ENCODE peak calls at places on chromosome 14, in four cellular contexts. U is fibroblast of mammary gland; C is fibroblast of the aortic adventitia; W is CD4-positive, alpha-beta T cell. J is an unnamed sample.

GRCh38 chr14:61358812-61359211 is 37.4 kb downstream of the PRKCH start:
- DNase-seq in U (no peak), C (no peak), W (no peak), J (no peak)

GRCh38 chr14:55661029-55661428 is 81.0 kb downstream of the KTN1 start:
- DNase-seq in U (no peak), C (no peak), W (no peak), J (no peak)

GRCh38 chr14:84708865-84709264 is 821.1 kb upstream of the FLRT2 start:
- DNase-seq in U (no peak), C (no peak), W (no peak), J (no peak)

GRCh38 chr14:76106188-76106587 is 45.5 kb upstream of the GPATCH2L start:
- DNase-seq in U (no peak), C (no peak), W (no peak), J (no peak)

GRCh38 chr14:37903561-37904191 is 304.0 kb upstream of the SSTR1 start:
- DNase-seq in U (peak), C (peak), W (no peak), J (peak)

GRCh38 chr14:99312106-99312505 is 40.1 kb upstream of the BCL11B start:
- DNase-seq in U (no peak), C (no peak), W (no peak), J (no peak)

GRCh38 chr14:35384386-35385041 is 20.0 kb downstream of the NFKBIA start:
- DNase-seq in U (peak), C (peak), W (no peak), J (no peak)

GRCh38 chr14:88437659-88438058 is 52.2 kb downstream of the SPATA7 start:
- DNase-seq in U (peak), C (no peak), W (no peak), J (no peak)

GRCh38 chr14:48325486-48325885 is 650.1 kb upstream of the MDGA2 start:
- DNase-seq in U (no peak), C (no peak), W (no peak), J (no peak)

GRCh38 chr14:99393059-99393655 is 87.5 kb downstream of the SETD3 start:
- DNase-seq in U (peak), C (peak), W (no peak), J (peak)

GRCh38 chr14:91118511-91119068 is 4.7 kb downstream of the DGLUCY start:
- DNase-seq in U (no peak), C (no peak), W (no peak), J (no peak)

GRCh38 chr14:43687866-43688265 is 819.2 kb downstream of the FSCB start:
- DNase-seq in U (peak), C (peak), W (no peak), J (no peak)

GRCh38 chr14:60565211-60565610 is 56.3 kb downstream of the SIX6 start:
- DNase-seq in U (peak), C (peak), W (no peak), J (no peak)

GRCh38 chr14:76695263-76695920 is 65.9 kb upstream of the VASH1 start:
- DNase-seq in U (no peak), C (no peak), W (no peak), J (no peak)

GRCh38 chr14:45253754-45254300 is 825 bp upstream of the MIS18BP1 start:
- DNase-seq in U (peak), C (no peak), W (no peak), J (no peak)

GRCh38 chr14:49306152-49306751 is 279.9 kb downstream of the RPS29 start:
- DNase-seq in U (peak), C (peak), W (no peak), J (no peak)

GRCh38 chr14:23095196-23096108 is at the start of gene C14orf119:
- DNase-seq in U (peak), C (peak), W (peak), J (no peak)

GRCh38 chr14:104977681-104978647 is at the start of gene AHNAK2:
- DNase-seq in U (peak), C (peak), W (no peak), J (peak)

GRCh38 chr14:35161231-35161630 is 38.9 kb downstream of the PRORP start:
- DNase-seq in U (no peak), C (no peak), W (no peak), J (no peak)

GRCh38 chr14:22427771-22428228 is 161.2 kb downstream of the DAD1 start:
- DNase-seq in U (peak), C (peak), W (no peak), J (peak)

GRCh38 chr14:99079061-99079727 is 192.8 kb downstream of the BCL11B start:
- DNase-seq in U (no peak), C (no peak), W (no peak), J (no peak)

GRCh38 chr14:90815817-90816662 is at the start of gene TTC7B:
- DNase-seq in U (no peak), C (peak), W (no peak), J (peak)

GRCh38 chr14:89915114-89915878 is 39.2 kb downstream of the EFCAB11 start:
- DNase-seq in U (peak), C (peak), W (peak), J (peak)

GRCh38 chr14:31320216-31320615 is 100.1 kb downstream of the HEATR5A start:
- DNase-seq in U (no peak), C (no peak), W (no peak), J (no peak)

GRCh38 chr14:68683326-68683725 is 109.5 kb downstream of the ZFP36L1 start:
- DNase-seq in U (peak), C (peak), W (no peak), J (no peak)

GRCh38 chr14:24513009-24513408 is 4.9 kb upstream of the CMA1 start:
- DNase-seq in U (no peak), C (peak), W (no peak), J (peak)

GRCh38 chr14:25836647-25837046 is 761.2 kb downstream of the NOVA1 start:
- DNase-seq in U (no peak), C (no peak), W (no peak), J (no peak)

GRCh38 chr14:96698846-96699543 is 98.2 kb upstream of the VRK1 start:
- DNase-seq in U (no peak), C (no peak), W (no peak), J (no peak)

GRCh38 chr14:84857571-84857970 is 672.4 kb upstream of the FLRT2 start:
- DNase-seq in U (no peak), C (no peak), W (no peak), J (no peak)

GRCh38 chr14:24411468-24412454 is 13.0 kb downstream of the NYNRIN start:
- DNase-seq in U (peak), C (peak), W (no peak), J (no peak)

GRCh38 chr14:98754343-98755025 is 517.5 kb downstream of the BCL11B start:
- DNase-seq in U (peak), C (no peak), W (no peak), J (no peak)

GRCh38 chr14:64508215-64508776 is 3.7 kb downstream of the ZBTB1 start:
- DNase-seq in U (no peak), C (no peak), W (no peak), J (no peak)

GRCh38 chr14:22824711-22825359 is 4.9 kb upstream of the MRPL52 start:
- DNase-seq in U (peak), C (peak), W (no peak), J (no peak)

GRCh38 chr14:89489796-89490506 is 72.9 kb upstream of the FOXN3 start:
- DNase-seq in U (no peak), C (peak), W (no peak), J (no peak)

GRCh38 chr14:38255673-38256357 is at the start of gene CLEC14A:
- DNase-seq in U (no peak), C (no peak), W (no peak), J (peak)

GRCh38 chr14:78075610-78076277 is 94.4 kb upstream of the NRXN3 start:
- DNase-seq in U (no peak), C (no peak), W (no peak), J (no peak)

GRCh38 chr14:43894534-43894933 is 612.5 kb downstream of the FSCB start:
- DNase-seq in U (peak), C (no peak), W (no peak), J (no peak)

GRCh38 chr14:92314182-92314581 is 8.8 kb upstream of the SLC24A4 start:
- DNase-seq in U (peak), C (no peak), W (no peak), J (no peak)

GRCh38 chr14:92316937-92317336 is 6.0 kb upstream of the SLC24A4 start:
- DNase-seq in U (no peak), C (no peak), W (no peak), J (no peak)

GRCh38 chr14:92316116-92316515 is 6.8 kb upstream of the SLC24A4 start:
- DNase-seq in U (no peak), C (no peak), W (no peak), J (no peak)

GRCh38 chr14:92317511-92317910 is 5.5 kb upstream of the SLC24A4 start:
- DNase-seq in U (peak), C (peak), W (no peak), J (no peak)

GRCh38 chr14:92315050-92315785 is 7.7 kb upstream of the SLC24A4 start:
- DNase-seq in U (no peak), C (no peak), W (no peak), J (no peak)
- TF ChIP-seq CTCF in U (no peak), C (no peak), W (no peak), J (no peak)

GRCh38 chr14:101185081-101185835 is 281.7 kb upstream of the RTL1 start:
- DNase-seq in U (no peak), C (no peak), W (no peak), J (no peak)

GRCh38 chr14:101184104-101184455 is 280.6 kb upstream of the RTL1 start:
- DNase-seq in U (no peak), C (no peak), W (no peak), J (no peak)

GRCh38 chr14:101182476-101182875 is 279.0 kb upstream of the RTL1 start:
- DNase-seq in U (no peak), C (no peak), W (no peak), J (no peak)

GRCh38 chr14:101184562-101184961 is 281.0 kb upstream of the RTL1 start:
- DNase-seq in U (no peak), C (no peak), W (no peak), J (no peak)

DNA sequence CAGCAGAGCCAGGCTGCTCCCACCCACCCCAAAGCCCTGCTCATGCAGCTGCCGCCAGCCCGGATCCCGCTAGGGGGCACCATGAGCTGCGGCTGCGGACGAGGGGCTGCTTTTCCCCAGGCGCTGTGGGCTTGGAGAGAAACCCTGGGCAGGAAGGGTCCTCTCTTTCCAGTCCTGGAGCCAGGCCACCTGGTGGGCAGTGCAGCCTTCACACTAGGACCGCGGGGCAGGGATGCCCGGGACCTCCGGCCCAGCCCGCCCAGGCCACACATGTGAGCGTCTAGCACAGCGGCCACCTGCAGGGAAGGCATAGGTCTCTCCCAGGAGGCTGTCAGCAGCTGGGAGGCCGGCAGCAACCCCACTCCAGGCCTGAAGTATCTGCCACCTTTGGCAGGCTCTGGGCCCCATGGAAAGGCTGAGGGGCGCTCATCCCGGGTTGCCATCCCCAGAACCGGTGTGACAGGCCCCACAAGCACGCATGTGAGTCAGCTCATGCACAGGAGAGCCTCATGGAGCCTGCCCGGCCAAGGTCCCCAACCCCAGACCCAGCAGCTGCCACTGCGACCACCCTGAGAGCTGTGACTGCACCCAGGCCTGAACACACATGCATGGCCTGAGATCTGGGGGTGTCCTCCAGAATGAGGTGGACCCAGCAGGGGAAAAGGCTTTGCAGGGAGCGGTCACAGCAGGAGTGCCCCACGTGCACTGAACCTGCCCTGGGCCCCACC is 280.0 kb upstream of the RTL1 start:
- DNase-seq in U (no peak), C (no peak), W (no peak), J (peak)
- TF ChIP-seq CTCF in U (no peak), C (no peak), W (no peak), J (peak)

DNA sequence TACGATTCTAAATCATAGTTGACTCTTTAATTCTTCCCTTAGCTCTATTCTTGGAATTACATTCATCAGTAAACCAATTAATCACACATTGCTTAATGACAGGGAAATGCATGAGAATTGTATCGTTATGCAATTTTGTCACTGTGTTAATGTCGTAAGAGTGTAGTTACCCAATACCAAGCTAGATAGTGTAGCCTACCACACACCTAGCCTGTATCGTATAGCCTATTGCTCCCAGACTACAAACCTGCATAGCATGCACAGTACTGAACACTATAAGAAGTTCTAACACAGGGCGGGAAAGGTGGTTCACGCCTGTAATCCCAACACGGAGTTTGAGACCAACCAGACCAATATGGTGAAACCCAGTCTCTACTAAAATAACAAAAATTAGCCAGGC is 24.7 kb downstream of the HNRNPC start:
- DNase-seq in U (peak), C (no peak), W (no peak), J (no peak)
- TF ChIP-seq CTCF in U (no peak), C (no peak), W (no peak), J (no peak)

DNA sequence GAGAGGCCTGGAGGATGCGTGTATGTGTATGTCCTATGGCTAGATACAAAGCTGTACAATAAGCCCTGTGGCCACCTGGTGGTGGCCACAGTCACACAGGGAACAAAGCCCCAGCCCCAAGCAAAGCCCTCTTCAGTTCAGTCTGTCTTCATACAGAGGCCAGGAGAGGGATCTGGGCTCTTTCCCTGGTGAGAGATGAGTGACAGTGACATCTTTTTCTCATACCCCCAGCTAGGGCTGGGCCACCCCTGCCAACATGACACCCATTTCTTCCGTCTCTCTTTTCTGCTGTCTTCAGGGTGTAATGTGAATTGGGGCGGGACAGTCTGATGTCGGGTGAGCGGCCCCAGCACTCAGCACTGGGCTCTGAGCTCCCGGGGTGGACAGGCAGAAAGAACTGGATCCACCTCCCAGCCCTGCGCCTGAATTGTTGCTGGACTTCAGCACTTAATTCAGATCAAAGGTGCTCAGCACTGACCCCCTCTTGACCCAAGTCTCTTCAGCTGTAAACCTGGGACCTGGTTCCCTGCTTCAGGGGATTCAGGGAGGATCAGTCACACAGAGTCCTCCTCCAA is 59.8 kb downstream of the SERPINA3 start:
- DNase-seq in U (peak), C (no peak), W (no peak), J (no peak)
- TF ChIP-seq CTCF in U (peak), C (peak), W (no peak), J (peak)

DNA sequence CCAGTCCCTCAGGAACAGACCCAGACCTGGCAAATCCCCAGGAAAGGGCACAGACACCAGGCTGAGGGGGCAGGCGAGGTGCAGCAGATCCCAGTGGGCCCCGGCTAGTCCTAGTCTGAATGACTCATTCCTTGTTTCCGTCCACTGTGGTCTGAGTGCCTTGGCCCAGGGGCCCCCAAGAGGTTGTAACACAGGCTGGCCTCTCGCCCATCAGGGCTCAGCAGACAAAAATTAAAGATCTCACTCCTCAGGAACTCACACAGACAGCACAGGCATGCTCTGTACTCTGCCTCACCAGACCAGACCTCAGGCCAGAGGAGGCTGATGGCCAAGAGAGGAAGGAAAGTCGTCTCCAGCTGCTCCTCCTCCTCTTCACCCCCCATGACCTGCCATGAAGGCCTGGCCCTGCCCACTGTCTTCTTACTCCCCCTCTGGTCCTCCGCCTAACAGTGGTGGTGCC is 7.7 kb upstream of the LTBP2 start:
- DNase-seq in U (peak), C (peak), W (no peak), J (no peak)
- TF ChIP-seq CTCF in U (no peak), C (no peak), W (no peak), J (no peak)

DNA sequence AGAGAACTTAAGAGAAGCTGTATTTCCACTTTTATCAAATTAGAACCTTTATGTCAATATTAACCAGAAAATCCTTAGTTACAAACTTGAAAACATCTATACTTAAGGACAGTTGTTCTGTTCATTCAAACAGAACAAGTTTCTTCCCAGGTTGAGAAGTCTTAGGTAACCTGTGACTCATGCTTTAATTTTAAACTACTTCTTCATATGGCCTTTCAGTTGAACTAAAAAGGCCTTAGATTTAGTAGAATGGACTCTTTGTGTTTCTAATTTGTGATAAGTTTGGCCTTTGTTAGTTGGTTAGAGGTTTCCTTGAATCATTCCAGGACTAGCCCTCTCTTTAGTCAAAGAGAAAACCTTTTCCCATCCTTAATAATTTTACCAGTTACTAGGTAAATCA is 274.2 kb downstream of the FUT8 start:
- DNase-seq in U (peak), C (peak), W (no peak), J (no peak)
- TF ChIP-seq CTCF in U (no peak), C (no peak), W (no peak), J (no peak)

J was measured in neural crest cell.